ENCODE peak calls at places on chromosomes 13 and 19, in six cellular contexts. One of them, this sample, is unnamed.

GRCh38 chr13:20671789-20672188 is 31.7 kb upstream of the IL17D start:
- DNase-seq in PC-9: no peak
- DNase-seq in K562: no peak
- DNase-seq in astrocyte: no peak
- DNase-seq in hepatocyte: no peak
- DNase-seq in fibroblast of lung: no peak
- DNase-seq in this sample: no peak

GRCh38 chr13:95156208-95156607 is 145.0 kb downstream of the ABCC4 start:
- DNase-seq in hepatocyte: no peak
- DNase-seq in PC-9: no peak
- DNase-seq in K562: no peak
- DNase-seq in fibroblast of lung: peak; percentile 61
- DNase-seq in astrocyte: no peak
- DNase-seq in this sample: peak; percentile 42

GRCh38 chr13:98564204-98564603 is 12.7 kb downstream of the STK24 start:
- DNase-seq in K562: no peak
- DNase-seq in astrocyte: no peak
- DNase-seq in PC-9: no peak
- DNase-seq in fibroblast of lung: no peak
- DNase-seq in hepatocyte: no peak
- DNase-seq in this sample: peak; percentile 0

GRCh38 chr19:7795555-7796161 is 32.6 kb downstream of the CLEC4M start:
- DNase-seq in astrocyte: no peak
- DNase-seq in K562: no peak
- DNase-seq in hepatocyte: no peak
- DNase-seq in fibroblast of lung: no peak
- DNase-seq in PC-9: no peak
- DNase-seq in this sample: no peak

GRCh38 chr13:95296326-95296939 is 4.8 kb downstream of the ABCC4 start:
- DNase-seq in hepatocyte: peak; percentile 46
- DNase-seq in PC-9: peak; percentile 50
- DNase-seq in K562: no peak
- DNase-seq in astrocyte: no peak
- DNase-seq in fibroblast of lung: no peak
- DNase-seq in this sample: peak; percentile 39

GRCh38 chr19:14413355-14413754 is 5.8 kb downstream of the DDX39A start:
- DNase-seq in PC-9: no peak
- DNase-seq in hepatocyte: no peak
- DNase-seq in K562: peak; percentile 19
- DNase-seq in astrocyte: no peak
- DNase-seq in fibroblast of lung: no peak
- DNase-seq in this sample: no peak

GRCh38 chr13:39913928-39914327 is 258.5 kb downstream of the COG6 start:
- DNase-seq in fibroblast of lung: peak; percentile 51
- DNase-seq in K562: no peak
- DNase-seq in hepatocyte: no peak
- DNase-seq in PC-9: no peak
- DNase-seq in astrocyte: no peak
- DNase-seq in this sample: peak; percentile 13

GRCh38 chr19:50399368-50399745 is 15.2 kb downstream of the POLD1 start:
- DNase-seq in PC-9: no peak
- DNase-seq in hepatocyte: no peak
- DNase-seq in astrocyte: no peak
- DNase-seq in K562: no peak
- DNase-seq in fibroblast of lung: no peak
- DNase-seq in this sample: no peak

GRCh38 chr13:90403330-90404082 is 944.0 kb upstream of the MIR17HG start:
- DNase-seq in PC-9: no peak
- DNase-seq in fibroblast of lung: no peak
- DNase-seq in astrocyte: no peak
- DNase-seq in K562: no peak
- DNase-seq in hepatocyte: no peak
- DNase-seq in this sample: no peak

GRCh38 chr19:8158411-8159074 is 9.2 kb upstream of the FBN3 start:
- DNase-seq in PC-9: peak; percentile 42
- DNase-seq in hepatocyte: peak; percentile 91
- DNase-seq in K562: peak; percentile 77
- DNase-seq in astrocyte: peak; percentile 59
- DNase-seq in fibroblast of lung: peak; percentile 88
- DNase-seq in this sample: peak; percentile 76

GRCh38 chr19:2026770-2027169 is 11.3 kb upstream of the BTBD2 start:
- DNase-seq in astrocyte: no peak
- DNase-seq in hepatocyte: no peak
- DNase-seq in K562: no peak
- DNase-seq in fibroblast of lung: no peak
- DNase-seq in PC-9: no peak
- DNase-seq in this sample: no peak

GRCh38 chr13:42544246-42544915 is 29.6 kb upstream of the TNFSF11 start:
- DNase-seq in hepatocyte: no peak
- DNase-seq in fibroblast of lung: no peak
- DNase-seq in astrocyte: peak; percentile 15
- DNase-seq in PC-9: no peak
- DNase-seq in K562: no peak
- DNase-seq in this sample: peak; percentile 36

GRCh38 chr13:20416223-20416622 is 109.4 kb downstream of the CRYL1 start:
- DNase-seq in astrocyte: no peak
- DNase-seq in K562: no peak
- DNase-seq in fibroblast of lung: no peak
- DNase-seq in hepatocyte: no peak
- DNase-seq in PC-9: no peak
- DNase-seq in this sample: no peak

GRCh38 chr19:15432018-15432494 is 13.3 kb upstream of the AKAP8L start:
- DNase-seq in K562: no peak
- DNase-seq in astrocyte: no peak
- DNase-seq in PC-9: no peak
- DNase-seq in fibroblast of lung: no peak
- DNase-seq in hepatocyte: no peak
- DNase-seq in this sample: peak; percentile 46

GRCh38 chr19:38255759-38256052 is 468 bp downstream of the PPP1R14A start:
- DNase-seq in hepatocyte: no peak
- DNase-seq in astrocyte: no peak
- DNase-seq in K562: peak; percentile 32
- DNase-seq in PC-9: no peak
- DNase-seq in fibroblast of lung: no peak
- DNase-seq in this sample: no peak

GRCh38 chr13:98880673-98881072 is 97.2 kb downstream of the DOCK9 start:
- DNase-seq in PC-9: no peak
- DNase-seq in K562: no peak
- DNase-seq in fibroblast of lung: no peak
- DNase-seq in hepatocyte: no peak
- DNase-seq in astrocyte: no peak
- DNase-seq in this sample: no peak

GRCh38 chr19:54315956-54316355 is 3.0 kb upstream of the LILRA5 start:
- DNase-seq in hepatocyte: no peak
- DNase-seq in fibroblast of lung: no peak
- DNase-seq in K562: no peak
- DNase-seq in astrocyte: no peak
- DNase-seq in PC-9: no peak
- DNase-seq in this sample: no peak

GRCh38 chr19:56142087-56142787 is 1.1 kb downstream of the ZNF444 start:
- DNase-seq in hepatocyte: peak; percentile 80
- DNase-seq in PC-9: peak; percentile 58
- DNase-seq in astrocyte: no peak
- DNase-seq in fibroblast of lung: no peak
- DNase-seq in K562: no peak
- DNase-seq in this sample: no peak

GRCh38 chr19:44988896-44989563 is 12.2 kb upstream of the RELB start:
- DNase-seq in fibroblast of lung: peak; percentile 63
- DNase-seq in hepatocyte: peak; percentile 75
- DNase-seq in PC-9: peak; percentile 49
- DNase-seq in K562: peak; percentile 67
- DNase-seq in astrocyte: peak; percentile 28
- DNase-seq in this sample: peak; percentile 87

GRCh38 chr19:7823902-7824301 is 6.1 kb upstream of the EVI5L start:
- DNase-seq in hepatocyte: no peak
- DNase-seq in fibroblast of lung: no peak
- DNase-seq in K562: no peak
- DNase-seq in PC-9: no peak
- DNase-seq in astrocyte: no peak
- DNase-seq in this sample: peak; percentile 43

GRCh38 chr19:11848594-11849263 is at the start of gene ZNF439:
- DNase-seq in astrocyte: peak; percentile 44
- DNase-seq in hepatocyte: peak; percentile 86
- DNase-seq in K562: peak; percentile 35
- DNase-seq in fibroblast of lung: peak; percentile 72
- DNase-seq in PC-9: peak; percentile 61
- DNase-seq in this sample: peak; percentile 93

GRCh38 chr19:41997851-41998229 is 3.8 kb upstream of the ATP1A3 start:
- DNase-seq in fibroblast of lung: no peak
- DNase-seq in PC-9: no peak
- DNase-seq in K562: no peak
- DNase-seq in astrocyte: no peak
- DNase-seq in hepatocyte: no peak
- DNase-seq in this sample: no peak

GRCh38 chr19:566403-566802 is 6.0 kb upstream of the BSG start:
- DNase-seq in K562: peak; percentile 50
- DNase-seq in hepatocyte: peak; percentile 69
- DNase-seq in fibroblast of lung: peak; percentile 93
- DNase-seq in astrocyte: no peak
- DNase-seq in PC-9: no peak
- DNase-seq in this sample: peak; percentile 56

DNA sequence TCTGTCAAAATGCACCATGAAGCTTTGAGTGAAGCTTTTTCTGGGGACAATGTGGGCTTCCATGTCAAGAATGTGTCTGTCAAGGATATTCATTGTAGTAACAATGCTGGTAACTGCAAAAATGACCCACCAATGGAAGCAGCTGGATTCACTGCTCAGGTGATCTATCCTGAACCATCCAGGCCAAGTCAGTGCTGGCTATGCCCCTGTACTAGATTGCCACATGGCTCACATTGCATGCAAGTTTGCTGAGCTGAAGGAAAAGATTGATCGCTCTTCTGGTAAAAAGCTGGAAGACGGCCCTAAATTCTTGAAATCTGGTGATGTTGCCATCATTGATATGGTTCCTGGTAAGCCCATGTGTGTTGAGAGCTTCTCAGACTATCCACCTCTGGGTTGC is 12.7 kb downstream of the GPR42 start:
- DNase-seq in PC-9: no peak
- DNase-seq in astrocyte: no peak
- DNase-seq in hepatocyte: no peak
- DNase-seq in K562: no peak
- DNase-seq in fibroblast of lung: no peak
- DNase-seq in this sample: no peak
- H4K20me1 ChIP-seq in PC-9: no peaks in the 10 kb centered on the region
- H4K20me1 ChIP-seq in astrocyte: no peaks in the 10 kb centered on the region
- H4K20me1 ChIP-seq in hepatocyte: no peaks in the 10 kb centered on the region
- H4K20me1 ChIP-seq in K562: no peaks in the 10 kb centered on the region
- H4K20me1 ChIP-seq in fibroblast of lung: no peaks in the 10 kb centered on the region
- H4K20me1 ChIP-seq in this sample: no peaks in the 10 kb centered on the region

GRCh38 chr19:13118424-13119193 is 545 bp downstream of the NACC1 start:
- DNase-seq in PC-9: peak; percentile 73
- DNase-seq in fibroblast of lung: no peak
- DNase-seq in K562: peak; percentile 92
- DNase-seq in astrocyte: peak; percentile 30
- DNase-seq in hepatocyte: peak; percentile 85
- DNase-seq in this sample: peak; percentile 59

GRCh38 chr19:13116282-13117175 is at the start of gene TRMT1:
- DNase-seq in astrocyte: peak; percentile 92
- DNase-seq in hepatocyte: peak; percentile 94
- DNase-seq in fibroblast of lung: peak; percentile 94
- DNase-seq in K562: peak; percentile 82
- DNase-seq in PC-9: peak; percentile 88
- DNase-seq in this sample: peak; percentile 96

GRCh38 chr19:13117176-13117771 is 734 bp upstream of the TRMT1 start:
- DNase-seq in hepatocyte: no peak
- DNase-seq in K562: no peak
- DNase-seq in fibroblast of lung: no peak
- DNase-seq in astrocyte: no peak
- DNase-seq in PC-9: no peak
- DNase-seq in this sample: peak; percentile 24

GRCh38 chr19:13117772-13118423 is at the start of gene NACC1:
- DNase-seq in fibroblast of lung: peak; percentile 86
- DNase-seq in astrocyte: peak; percentile 69
- DNase-seq in PC-9: peak; percentile 92
- DNase-seq in K562: peak; percentile 88
- DNase-seq in hepatocyte: peak; percentile 96
- DNase-seq in this sample: peak; percentile 97

GRCh38 chr19:13115936-13116281 is 631 bp downstream of the TRMT1 start:
- DNase-seq in fibroblast of lung: no peak
- DNase-seq in K562: peak; percentile 53
- DNase-seq in hepatocyte: no peak
- DNase-seq in astrocyte: no peak
- DNase-seq in PC-9: no peak
- DNase-seq in this sample: no peak
- H3K79me2 ChIP-seq in fibroblast of lung: peaks cover 38% of the 10 kb centered on the region
- H3K79me2 ChIP-seq in K562: peaks cover 61% of the 10 kb centered on the region
- H3K79me2 ChIP-seq in hepatocyte: peaks cover 41% of the 10 kb centered on the region
- H3K79me2 ChIP-seq in astrocyte: peaks cover 52% of the 10 kb centered on the region
- H3K79me2 ChIP-seq in PC-9: peaks cover 63% of the 10 kb centered on the region
- H3K79me2 ChIP-seq in this sample: peaks cover 62% of the 10 kb centered on the region

GRCh38 chr19:16851031-16851712 is 22.0 kb downstream of the SIN3B start:
- DNase-seq in hepatocyte: no peak
- DNase-seq in fibroblast of lung: no peak
- DNase-seq in PC-9: no peak
- DNase-seq in astrocyte: peak; percentile 74
- DNase-seq in K562: no peak
- DNase-seq in this sample: peak; percentile 47

GRCh38 chr19:16847407-16847806 is 18.2 kb downstream of the SIN3B start:
- DNase-seq in astrocyte: no peak
- DNase-seq in fibroblast of lung: no peak
- DNase-seq in hepatocyte: no peak
- DNase-seq in K562: no peak
- DNase-seq in PC-9: no peak
- DNase-seq in this sample: no peak

GRCh38 chr19:16850133-16850532 is 20.9 kb downstream of the SIN3B start:
- DNase-seq in PC-9: no peak
- DNase-seq in fibroblast of lung: peak; percentile 51
- DNase-seq in astrocyte: peak; percentile 50
- DNase-seq in hepatocyte: no peak
- DNase-seq in K562: no peak
- DNase-seq in this sample: peak; percentile 68

GRCh38 chr19:16849168-16849567 is 20.0 kb downstream of the SIN3B start:
- DNase-seq in PC-9: no peak
- DNase-seq in astrocyte: no peak
- DNase-seq in K562: no peak
- DNase-seq in hepatocyte: no peak
- DNase-seq in fibroblast of lung: peak; percentile 80
- DNase-seq in this sample: peak; percentile 73

GRCh38 chr19:16846901-16847300 is 17.7 kb downstream of the SIN3B start:
- DNase-seq in astrocyte: no peak
- DNase-seq in PC-9: no peak
- DNase-seq in K562: no peak
- DNase-seq in fibroblast of lung: no peak
- DNase-seq in hepatocyte: no peak
- DNase-seq in this sample: no peak
- H4K20me1 ChIP-seq in astrocyte: peaks cover 80% of the 10 kb centered on the region
- H4K20me1 ChIP-seq in PC-9: peaks cover 11% of the 10 kb centered on the region
- H4K20me1 ChIP-seq in K562: no peaks in the 10 kb centered on the region
- H4K20me1 ChIP-seq in fibroblast of lung: no peaks in the 10 kb centered on the region
- H4K20me1 ChIP-seq in hepatocyte: no peaks in the 10 kb centered on the region
- H4K20me1 ChIP-seq in this sample: no peaks in the 10 kb centered on the region

DNA sequence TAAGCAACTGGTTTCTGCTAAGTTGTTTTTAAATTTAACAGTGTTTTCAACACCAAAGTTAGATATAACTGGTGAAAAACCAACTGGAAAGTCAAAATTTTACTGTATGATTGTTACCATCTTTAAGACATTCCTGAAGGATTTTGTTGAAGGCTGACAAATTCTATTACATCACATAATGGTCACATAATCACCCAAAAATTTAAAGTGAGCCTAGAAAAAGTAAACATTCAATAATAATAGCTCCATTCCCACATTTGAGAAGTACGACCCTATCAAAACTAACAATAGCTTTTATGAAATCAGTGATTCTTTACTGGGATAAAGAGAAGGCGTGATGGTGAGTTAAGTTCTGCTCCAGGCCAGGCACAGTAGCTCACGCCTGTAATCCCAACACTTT is 51.6 kb downstream of the USP12 start:
- DNase-seq in astrocyte: no peak
- DNase-seq in PC-9: no peak
- DNase-seq in fibroblast of lung: no peak
- DNase-seq in K562: no peak
- DNase-seq in hepatocyte: no peak
- DNase-seq in this sample: peak; percentile 45
- H3K79me2 ChIP-seq in astrocyte: peaks cover 93% of the 10 kb centered on the region
- H3K79me2 ChIP-seq in PC-9: peaks cover 41% of the 10 kb centered on the region
- H3K79me2 ChIP-seq in fibroblast of lung: peaks cover 62% of the 10 kb centered on the region
- H3K79me2 ChIP-seq in K562: peaks cover 71% of the 10 kb centered on the region
- H3K79me2 ChIP-seq in hepatocyte: peaks cover 97% of the 10 kb centered on the region
- H3K79me2 ChIP-seq in this sample: peaks cover 100% of the 10 kb centered on the region

This sample was measured in GM23248.